ENCODE peak calls at places on chromosomes 11 and 22, in ten cellular contexts. One of them, this sample, is unnamed. For H3K4me1, the result is how much of the 10 kb centered on the place peaks cover.

GRCh38 chr22:29799217-29799680 is 32.1 kb downstream of the UQCR10 start:
- DNase-seq in CD8-positive, alpha-beta T cell: no peak
- DNase-seq in spleen: peak
- DNase-seq in stomach: peak
- DNase-seq in cardiac muscle cell: no peak
- DNase-seq in Panc1: no peak
- DNase-seq in heart left ventricle: peak
- DNase-seq in adrenal gland: peak
- DNase-seq in IMR-90: peak
- DNase-seq in PC-9: peak
- DNase-seq in this sample: peak

GRCh38 chr11:1117970-1118369 is 39.8 kb upstream of the MUC5AC start:
- DNase-seq in CD8-positive, alpha-beta T cell: no peak
- DNase-seq in spleen: peak
- DNase-seq in stomach: no peak
- DNase-seq in cardiac muscle cell: no peak
- DNase-seq in Panc1: no peak
- DNase-seq in heart left ventricle: no peak
- DNase-seq in adrenal gland: peak
- DNase-seq in IMR-90: no peak
- DNase-seq in PC-9: no peak
- DNase-seq in this sample: no peak

GRCh38 chr11:101363706-101364275 is 220.0 kb downstream of the TRPC6 start:
- DNase-seq in CD8-positive, alpha-beta T cell: no peak
- DNase-seq in spleen: no peak
- DNase-seq in stomach: no peak
- DNase-seq in cardiac muscle cell: no peak
- DNase-seq in Panc1: no peak
- DNase-seq in heart left ventricle: no peak
- DNase-seq in adrenal gland: no peak
- DNase-seq in IMR-90: no peak
- DNase-seq in PC-9: no peak
- DNase-seq in this sample: no peak

GRCh38 chr11:15117751-15118150 is 3.0 kb downstream of the INSC start:
- DNase-seq in CD8-positive, alpha-beta T cell: no peak
- DNase-seq in spleen: no peak
- DNase-seq in stomach: no peak
- DNase-seq in cardiac muscle cell: no peak
- DNase-seq in Panc1: no peak
- DNase-seq in heart left ventricle: no peak
- DNase-seq in adrenal gland: no peak
- DNase-seq in IMR-90: no peak
- DNase-seq in PC-9: no peak
- DNase-seq in this sample: no peak

GRCh38 chr22:45626198-45626651 is 45.4 kb upstream of the ATXN10 start:
- DNase-seq in CD8-positive, alpha-beta T cell: no peak
- DNase-seq in spleen: peak
- DNase-seq in stomach: peak
- DNase-seq in cardiac muscle cell: no peak
- DNase-seq in Panc1: no peak
- DNase-seq in heart left ventricle: no peak
- DNase-seq in adrenal gland: no peak
- DNase-seq in IMR-90: no peak
- DNase-seq in PC-9: peak
- DNase-seq in this sample: no peak

GRCh38 chr11:11860103-11860979 is 18.6 kb downstream of the USP47 start:
- DNase-seq in CD8-positive, alpha-beta T cell: no peak
- DNase-seq in spleen: no peak
- DNase-seq in stomach: no peak
- DNase-seq in cardiac muscle cell: no peak
- DNase-seq in Panc1: no peak
- DNase-seq in heart left ventricle: no peak
- DNase-seq in adrenal gland: no peak
- DNase-seq in IMR-90: peak
- DNase-seq in PC-9: no peak
- DNase-seq in this sample: no peak

GRCh38 chr11:130121430-130121978 is 38.1 kb upstream of the ST14 start:
- DNase-seq in CD8-positive, alpha-beta T cell: no peak
- DNase-seq in spleen: no peak
- DNase-seq in stomach: no peak
- DNase-seq in cardiac muscle cell: no peak
- DNase-seq in Panc1: no peak
- DNase-seq in heart left ventricle: no peak
- DNase-seq in adrenal gland: no peak
- DNase-seq in IMR-90: peak
- DNase-seq in PC-9: no peak
- DNase-seq in this sample: no peak

GRCh38 chr22:25051073-25051472 is 98.6 kb downstream of the KIAA1671 start:
- DNase-seq in CD8-positive, alpha-beta T cell: no peak
- DNase-seq in spleen: no peak
- DNase-seq in stomach: no peak
- DNase-seq in cardiac muscle cell: no peak
- DNase-seq in Panc1: no peak
- DNase-seq in heart left ventricle: no peak
- DNase-seq in adrenal gland: no peak
- DNase-seq in IMR-90: no peak
- DNase-seq in PC-9: no peak
- DNase-seq in this sample: no peak

GRCh38 chr22:27799334-27800249 is 2.0 kb downstream of the MN1 start:
- DNase-seq in CD8-positive, alpha-beta T cell: no peak
- DNase-seq in spleen: no peak
- DNase-seq in stomach: peak
- DNase-seq in cardiac muscle cell: peak
- DNase-seq in Panc1: no peak
- DNase-seq in heart left ventricle: no peak
- DNase-seq in adrenal gland: no peak
- DNase-seq in IMR-90: no peak
- DNase-seq in PC-9: peak
- DNase-seq in this sample: no peak

GRCh38 chr22:27797793-27798525 is 3.6 kb downstream of the MN1 start:
- DNase-seq in CD8-positive, alpha-beta T cell: no peak
- DNase-seq in spleen: no peak
- DNase-seq in stomach: no peak
- DNase-seq in cardiac muscle cell: peak
- DNase-seq in Panc1: no peak
- DNase-seq in heart left ventricle: no peak
- DNase-seq in adrenal gland: no peak
- DNase-seq in IMR-90: no peak
- DNase-seq in PC-9: no peak
- DNase-seq in this sample: no peak

GRCh38 chr22:27800250-27801131 is 1.1 kb downstream of the MN1 start:
- DNase-seq in CD8-positive, alpha-beta T cell: no peak
- DNase-seq in spleen: no peak
- DNase-seq in stomach: no peak
- DNase-seq in cardiac muscle cell: peak
- DNase-seq in Panc1: no peak
- DNase-seq in heart left ventricle: no peak
- DNase-seq in adrenal gland: no peak
- DNase-seq in IMR-90: no peak
- DNase-seq in PC-9: peak
- DNase-seq in this sample: peak

GRCh38 chr22:27796829-27797792 is 4.4 kb downstream of the MN1 start:
- DNase-seq in CD8-positive, alpha-beta T cell: no peak
- DNase-seq in spleen: no peak
- DNase-seq in stomach: no peak
- DNase-seq in cardiac muscle cell: no peak
- DNase-seq in Panc1: no peak
- DNase-seq in heart left ventricle: no peak
- DNase-seq in adrenal gland: no peak
- DNase-seq in IMR-90: no peak
- DNase-seq in PC-9: no peak
- DNase-seq in this sample: no peak

GRCh38 chr22:27798526-27799333 is 2.8 kb downstream of the MN1 start:
- DNase-seq in CD8-positive, alpha-beta T cell: no peak
- DNase-seq in spleen: no peak
- DNase-seq in stomach: no peak
- DNase-seq in cardiac muscle cell: no peak
- DNase-seq in Panc1: no peak
- DNase-seq in heart left ventricle: no peak
- DNase-seq in adrenal gland: no peak
- DNase-seq in IMR-90: no peak
- DNase-seq in PC-9: no peak
- DNase-seq in this sample: no peak
- H3K4me3 ChIP-seq in CD8-positive, alpha-beta T cell: no peak
- H3K4me3 ChIP-seq in spleen: no peak
- H3K4me3 ChIP-seq in stomach: peak
- H3K4me3 ChIP-seq in cardiac muscle cell: peak
- H3K4me3 ChIP-seq in Panc1: no peak
- H3K4me3 ChIP-seq in heart left ventricle: peak
- H3K4me3 ChIP-seq in adrenal gland: no peak
- H3K4me3 ChIP-seq in IMR-90: no peak
- H3K4me3 ChIP-seq in PC-9: no peak
- H3K4me3 ChIP-seq in this sample: peak

GRCh38 chr22:40728731-40729189 is 49.5 kb downstream of the MCHR1 start:
- DNase-seq in CD8-positive, alpha-beta T cell: peak
- DNase-seq in spleen: peak
- DNase-seq in stomach: peak
- DNase-seq in cardiac muscle cell: peak
- DNase-seq in Panc1: no peak
- DNase-seq in heart left ventricle: no peak
- DNase-seq in adrenal gland: no peak
- DNase-seq in IMR-90: no peak
- DNase-seq in PC-9: no peak
- DNase-seq in this sample: no peak

GRCh38 chr22:40732996-40733292 is 53.7 kb downstream of the MCHR1 start:
- DNase-seq in CD8-positive, alpha-beta T cell: no peak
- DNase-seq in spleen: no peak
- DNase-seq in stomach: no peak
- DNase-seq in cardiac muscle cell: no peak
- DNase-seq in Panc1: no peak
- DNase-seq in heart left ventricle: no peak
- DNase-seq in adrenal gland: no peak
- DNase-seq in IMR-90: no peak
- DNase-seq in PC-9: no peak
- DNase-seq in this sample: no peak

GRCh38 chr22:40729284-40729683 is 50.0 kb downstream of the MCHR1 start:
- DNase-seq in CD8-positive, alpha-beta T cell: no peak
- DNase-seq in spleen: no peak
- DNase-seq in stomach: no peak
- DNase-seq in cardiac muscle cell: no peak
- DNase-seq in Panc1: no peak
- DNase-seq in heart left ventricle: no peak
- DNase-seq in adrenal gland: no peak
- DNase-seq in IMR-90: no peak
- DNase-seq in PC-9: no peak
- DNase-seq in this sample: no peak

GRCh38 chr22:40739723-40740122 is 60.4 kb downstream of the MCHR1 start:
- DNase-seq in CD8-positive, alpha-beta T cell: no peak
- DNase-seq in spleen: no peak
- DNase-seq in stomach: no peak
- DNase-seq in cardiac muscle cell: no peak
- DNase-seq in Panc1: no peak
- DNase-seq in heart left ventricle: no peak
- DNase-seq in adrenal gland: no peak
- DNase-seq in IMR-90: no peak
- DNase-seq in PC-9: no peak
- DNase-seq in this sample: no peak

DNA sequence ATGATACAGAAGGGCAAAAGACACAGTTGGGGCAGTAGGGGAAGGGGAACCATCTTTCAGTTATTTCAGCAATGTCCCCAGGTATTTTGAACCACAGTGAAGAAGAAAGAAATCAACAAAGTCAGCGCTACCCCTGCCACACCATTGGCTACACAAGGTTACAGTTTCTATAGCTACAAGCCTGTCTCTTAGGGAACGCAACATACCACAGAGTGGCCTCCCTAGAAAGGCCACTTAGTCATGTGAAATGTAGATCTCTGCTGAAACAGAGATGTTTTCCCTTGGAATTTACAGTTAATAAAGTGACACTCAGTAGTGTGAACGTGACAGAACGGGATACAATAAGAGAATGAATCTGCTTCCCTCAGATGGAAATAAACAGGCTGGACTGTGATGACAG is 54.6 kb downstream of the MCHR1 start:
- DNase-seq in CD8-positive, alpha-beta T cell: no peak
- DNase-seq in spleen: no peak
- DNase-seq in stomach: no peak
- DNase-seq in cardiac muscle cell: no peak
- DNase-seq in Panc1: no peak
- DNase-seq in heart left ventricle: no peak
- DNase-seq in adrenal gland: no peak
- DNase-seq in IMR-90: no peak
- DNase-seq in PC-9: no peak
- DNase-seq in this sample: no peak
- H3K4me1 ChIP-seq in CD8-positive, alpha-beta T cell: under half
- H3K4me1 ChIP-seq in spleen: under half
- H3K4me1 ChIP-seq in stomach: under half
- H3K4me1 ChIP-seq in cardiac muscle cell: under half
- H3K4me1 ChIP-seq in Panc1: under half
- H3K4me1 ChIP-seq in heart left ventricle: under half
- H3K4me1 ChIP-seq in adrenal gland: under half
- H3K4me1 ChIP-seq in IMR-90: under half
- H3K4me1 ChIP-seq in PC-9: under half
- H3K4me1 ChIP-seq in this sample: under half

GRCh38 chr22:43731986-43732385 is 80.1 kb downstream of the EFCAB6 start:
- DNase-seq in CD8-positive, alpha-beta T cell: no peak
- DNase-seq in spleen: no peak
- DNase-seq in stomach: no peak
- DNase-seq in cardiac muscle cell: no peak
- DNase-seq in Panc1: no peak
- DNase-seq in heart left ventricle: no peak
- DNase-seq in adrenal gland: no peak
- DNase-seq in IMR-90: no peak
- DNase-seq in PC-9: no peak
- DNase-seq in this sample: no peak

GRCh38 chr22:43723816-43724215 is 88.3 kb downstream of the EFCAB6 start:
- DNase-seq in CD8-positive, alpha-beta T cell: no peak
- DNase-seq in spleen: no peak
- DNase-seq in stomach: no peak
- DNase-seq in cardiac muscle cell: no peak
- DNase-seq in Panc1: no peak
- DNase-seq in heart left ventricle: no peak
- DNase-seq in adrenal gland: no peak
- DNase-seq in IMR-90: peak
- DNase-seq in PC-9: no peak
- DNase-seq in this sample: no peak

GRCh38 chr22:43726296-43726695 is 85.8 kb downstream of the EFCAB6 start:
- DNase-seq in CD8-positive, alpha-beta T cell: no peak
- DNase-seq in spleen: no peak
- DNase-seq in stomach: no peak
- DNase-seq in cardiac muscle cell: no peak
- DNase-seq in Panc1: no peak
- DNase-seq in heart left ventricle: no peak
- DNase-seq in adrenal gland: no peak
- DNase-seq in IMR-90: peak
- DNase-seq in PC-9: no peak
- DNase-seq in this sample: no peak

GRCh38 chr22:43722444-43722843 is 89.7 kb downstream of the EFCAB6 start:
- DNase-seq in CD8-positive, alpha-beta T cell: no peak
- DNase-seq in spleen: no peak
- DNase-seq in stomach: no peak
- DNase-seq in cardiac muscle cell: no peak
- DNase-seq in Panc1: no peak
- DNase-seq in heart left ventricle: no peak
- DNase-seq in adrenal gland: no peak
- DNase-seq in IMR-90: no peak
- DNase-seq in PC-9: no peak
- DNase-seq in this sample: no peak

GRCh38 chr22:43726964-43727543 is 85.1 kb downstream of the EFCAB6 start:
- DNase-seq in CD8-positive, alpha-beta T cell: no peak
- DNase-seq in spleen: no peak
- DNase-seq in stomach: no peak
- DNase-seq in cardiac muscle cell: no peak
- DNase-seq in Panc1: no peak
- DNase-seq in heart left ventricle: no peak
- DNase-seq in adrenal gland: no peak
- DNase-seq in IMR-90: no peak
- DNase-seq in PC-9: no peak
- DNase-seq in this sample: no peak
- H3K27ac ChIP-seq in CD8-positive, alpha-beta T cell: no peak
- H3K27ac ChIP-seq in spleen: no peak
- H3K27ac ChIP-seq in stomach: no peak
- H3K27ac ChIP-seq in cardiac muscle cell: no peak
- H3K27ac ChIP-seq in Panc1: no peak
- H3K27ac ChIP-seq in heart left ventricle: peak
- H3K27ac ChIP-seq in adrenal gland: no peak
- H3K27ac ChIP-seq in IMR-90: no peak
- H3K27ac ChIP-seq in PC-9: no peak
- H3K27ac ChIP-seq in this sample: no peak

GRCh38 chr11:73758451-73758850 is 2.4 kb downstream of the RAB6A start:
- DNase-seq in CD8-positive, alpha-beta T cell: no peak
- DNase-seq in spleen: no peak
- DNase-seq in stomach: no peak
- DNase-seq in cardiac muscle cell: no peak
- DNase-seq in Panc1: no peak
- DNase-seq in heart left ventricle: no peak
- DNase-seq in adrenal gland: no peak
- DNase-seq in IMR-90: no peak
- DNase-seq in PC-9: no peak
- DNase-seq in this sample: no peak
- H3K4me3 ChIP-seq in CD8-positive, alpha-beta T cell: no peak
- H3K4me3 ChIP-seq in spleen: peak
- H3K4me3 ChIP-seq in stomach: no peak
- H3K4me3 ChIP-seq in cardiac muscle cell: peak
- H3K4me3 ChIP-seq in Panc1: peak
- H3K4me3 ChIP-seq in heart left ventricle: peak
- H3K4me3 ChIP-seq in adrenal gland: peak
- H3K4me3 ChIP-seq in IMR-90: peak
- H3K4me3 ChIP-seq in PC-9: peak
- H3K4me3 ChIP-seq in this sample: peak